ENCODE peak calls at places on chromosomes 4 and X, in six cellular contexts. A is fibroblast of the aortic adventitia, S is GM13976, G is WTC11, P is mucosa of descending colon, D is brain microvascular endothelial cell. J is an unnamed sample.

GRCh38 chr4:94454405-94454804 is 2.7 kb downstream of the PDLIM5 start:
- DNase-seq in A (no peak), G (no peak), P (no peak), S (no peak), D (no peak), J (no peak)

GRCh38 chrX:4935387-4935786 is 1221.9 kb upstream of the PRKX start:
- DNase-seq in S (no peak), P (no peak), A (no peak), D (no peak), G (no peak), J (no peak)

GRCh38 chr4:71570492-71570891 is 213.4 kb downstream of the GC start:
- DNase-seq in P (no peak), A (peak; percentile 82), D (peak; percentile 81), G (no peak), S (no peak), J (no peak)

GRCh38 chr4:80831383-80832361 is 198.8 kb upstream of the BMP3 start:
- DNase-seq in S (no peak), D (no peak), G (no peak), P (no peak), A (peak; percentile 52), J (no peak)

GRCh38 chr4:8315343-8316250 is 46.0 kb downstream of the HTRA3 start:
- DNase-seq in D (peak; percentile 71), P (no peak), S (no peak), G (no peak), A (peak; percentile 80), J (no peak)

GRCh38 chr4:61763682-61764081 is 563.6 kb downstream of the ADGRL3 start:
- DNase-seq in G (no peak), P (no peak), A (no peak), S (no peak), D (no peak), J (no peak)

GRCh38 chr4:5828005-5828391 is 64.9 kb downstream of the CRMP1 start:
- DNase-seq in D (no peak), P (no peak), A (no peak), G (no peak), S (no peak), J (no peak)

GRCh38 chrX:53312946-53313745 is 31.8 kb upstream of the IQSEC2 start:
- DNase-seq in A (peak; percentile 66), S (peak; percentile 68), D (peak; percentile 68), P (no peak), G (peak; percentile 68), J (peak; percentile 54)

GRCh38 chrX:24099394-24099793 is 44.6 kb downstream of the EIF2S3 start:
- DNase-seq in S (no peak), P (no peak), G (no peak), A (no peak), D (no peak), J (no peak)

GRCh38 chrX:118038614-118039365 is 77.8 kb downstream of the KLHL13 start:
- DNase-seq in S (no peak), P (no peak), G (no peak), A (no peak), D (no peak), J (no peak)

GRCh38 chr4:77734928-77735327 is 84.2 kb downstream of the CNOT6L start:
- DNase-seq in A (peak; percentile 46), S (peak; percentile 44), D (peak; percentile 77), G (no peak), P (no peak), J (peak; percentile 40)

GRCh38 chrX:129636175-129636681 is 18.5 kb downstream of the APLN start:
- DNase-seq in A (peak; percentile 54), S (no peak), D (no peak), P (peak; percentile 74), G (no peak), J (no peak)

GRCh38 chr4:717601-718320 is 12.1 kb downstream of the PCGF3 start:
- DNase-seq in S (no peak), A (no peak), G (no peak), D (no peak), P (no peak), J (no peak)

GRCh38 chrX:74291964-74292891 is 11.8 kb upstream of the ZCCHC13 start:
- DNase-seq in D (peak; percentile 85), P (peak; percentile 91), S (peak; percentile 78), A (peak; percentile 89), G (peak; percentile 77), J (peak; percentile 77)

DNA sequence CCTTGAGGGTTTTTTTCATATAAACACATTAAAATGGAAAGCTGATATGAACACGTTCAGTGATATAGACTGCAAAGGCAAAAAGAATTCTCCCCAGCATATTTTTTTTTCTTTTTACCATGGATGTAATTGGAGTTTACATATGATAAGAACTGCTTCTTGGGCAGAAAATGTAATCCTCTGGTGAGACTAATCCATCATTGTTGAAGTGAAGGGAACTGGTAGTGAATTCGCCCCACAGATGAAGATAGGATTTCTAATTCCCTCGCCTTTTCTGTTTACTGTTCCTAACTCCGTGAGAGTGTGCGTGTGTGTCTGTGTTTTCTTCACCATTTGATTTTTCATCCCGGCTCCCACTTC is 88.9 kb downstream of the GPR143 start:
- DNase-seq in S (no peak), G (no peak), D (no peak), P (no peak), A (no peak), J (peak; percentile 15)
- TF ChIP-seq CTCF in S (no peak), G (no peak), D (no peak), P (no peak), A (no peak), J (no peak)

GRCh38 chrX:119784747-119785446 is 6.5 kb downstream of the RPL39 start:
- DNase-seq in S (peak; percentile 44), A (peak; percentile 22), P (no peak), D (no peak), G (peak; percentile 41), J (no peak)
- TF ChIP-seq CTCF in S (peak; percentile 57), A (peak; percentile 65), P (no peak), D (peak; percentile 69), G (peak; percentile 39), J (peak; percentile 49)

GRCh38 chrX:78092296-78092695 is 11.8 kb upstream of the PGK1 start:
- DNase-seq in G (peak; percentile 29), D (peak; percentile 29), A (peak; percentile 73), S (no peak), P (no peak), J (no peak)
- TF ChIP-seq CTCF in G (no peak), D (peak; percentile 71), A (peak; percentile 56), S (peak; percentile 19), P (no peak), J (peak; percentile 13)

GRCh38 chr4:7266525-7267292 is 74.4 kb downstream of the SORCS2 start:
- DNase-seq in A (peak; percentile 56), P (no peak), S (no peak), G (no peak), D (peak; percentile 94), J (no peak)

GRCh38 chr4:7263166-7263565 is 70.8 kb downstream of the SORCS2 start:
- DNase-seq in A (no peak), D (no peak), P (no peak), S (no peak), G (no peak), J (no peak)

GRCh38 chr4:7267829-7268228 is 75.5 kb downstream of the SORCS2 start:
- DNase-seq in G (no peak), A (no peak), S (no peak), D (no peak), P (no peak), J (no peak)

GRCh38 chr4:7262134-7262533 is 69.8 kb downstream of the SORCS2 start:
- DNase-seq in P (no peak), S (no peak), D (no peak), G (no peak), A (no peak), J (no peak)

GRCh38 chr4:7264694-7265093 is 72.4 kb downstream of the SORCS2 start:
- DNase-seq in P (no peak), G (no peak), S (no peak), A (no peak), D (no peak), J (no peak)
- TF ChIP-seq CTCF in P (no peak), G (no peak), S (no peak), A (no peak), D (no peak), J (no peak)

GRCh38 chr4:16585053-16585452 is 313.4 kb downstream of the LDB2 start:
- DNase-seq in S (no peak), P (no peak), D (no peak), A (no peak), G (no peak), J (no peak)

GRCh38 chr4:16581117-16581516 is 317.3 kb downstream of the LDB2 start:
- DNase-seq in S (no peak), D (no peak), P (no peak), G (no peak), A (no peak), J (no peak)

GRCh38 chr4:16583764-16584163 is 314.7 kb downstream of the LDB2 start:
- DNase-seq in A (no peak), G (no peak), D (peak; percentile 32), P (no peak), S (no peak), J (no peak)

GRCh38 chr4:16582036-16582435 is 316.4 kb downstream of the LDB2 start:
- DNase-seq in P (no peak), S (no peak), D (no peak), A (no peak), G (no peak), J (no peak)

GRCh38 chr4:16582526-16582925 is 315.9 kb downstream of the LDB2 start:
- DNase-seq in A (no peak), G (peak; percentile 82), P (no peak), S (no peak), D (no peak), J (no peak)
- TF ChIP-seq CTCF in A (no peak), G (peak; percentile 51), P (no peak), S (no peak), D (peak; percentile 22), J (no peak)